ENCODE peak calls at places on chromosomes 12 and 14, in six cellular contexts. M is IMR-90, X is mesenchymal stem cell, S is H9, N is H1, D is trophoblast cell. E is an unnamed sample.

GRCh38 chr12:32365473-32366064 is 33.8 kb upstream of the FGD4 start:
- DNase-seq in M (peak), X (peak), S (peak), N (peak), D (peak), E (peak)

GRCh38 chr12:124964836-124965462 is 24.0 kb downstream of the DHX37 start:
- DNase-seq in M (no peak), X (no peak), S (no peak), N (no peak), D (no peak), E (no peak)

GRCh38 chr12:24425601-24425970 is 476.1 kb upstream of the SOX5 start:
- DNase-seq in M (peak), X (peak), S (no peak), N (no peak), D (no peak), E (no peak)

GRCh38 chr14:95146079-95146771 is 11.1 kb downstream of the DICER1 start:
- DNase-seq in M (no peak), X (no peak), S (no peak), N (no peak), D (no peak), E (no peak)

GRCh38 chr14:77290705-77291104 is 19.7 kb upstream of the NGB start:
- DNase-seq in M (peak), X (peak), S (no peak), N (no peak), D (no peak), E (no peak)

GRCh38 chr12:106655577-106655976 is 72.8 kb downstream of the RFX4 start:
- DNase-seq in M (no peak), X (no peak), S (no peak), N (no peak), D (no peak), E (no peak)

GRCh38 chr12:89238593-89238992 is 113.7 kb downstream of the DUSP6 start:
- DNase-seq in M (no peak), X (no peak), S (no peak), N (no peak), D (no peak), E (no peak)

GRCh38 chr12:7555752-7556151 is 52.2 kb upstream of the CD163 start:
- DNase-seq in M (peak), X (peak), S (no peak), N (no peak), D (no peak), E (no peak)

GRCh38 chr14:101191086-101191881 is 287.8 kb upstream of the RTL1 start:
- DNase-seq in M (no peak), X (no peak), S (no peak), N (no peak), D (no peak), E (no peak)

GRCh38 chr12:132685400-132685799 is 1.7 kb downstream of the POLE start:
- DNase-seq in M (no peak), X (no peak), S (no peak), N (no peak), D (no peak), E (no peak)

GRCh38 chr12:27822076-27822712 is 42.2 kb upstream of the MANSC4 start:
- DNase-seq in M (peak), X (peak), S (no peak), N (no peak), D (peak), E (no peak)

GRCh38 chr14:101830271-101830670 is 68.8 kb downstream of the PPP2R5C start:
- DNase-seq in M (no peak), X (no peak), S (no peak), N (no peak), D (no peak), E (no peak)

GRCh38 chr12:56165369-56165768 is 7.2 kb downstream of the MYL6 start:
- DNase-seq in M (no peak), X (no peak), S (no peak), N (no peak), D (peak), E (no peak)

GRCh38 chr14:75972729-75973480 is 8.9 kb downstream of the TGFB3 start:
- DNase-seq in M (no peak), X (no peak), S (no peak), N (no peak), D (no peak), E (no peak)

GRCh38 chr12:98453492-98453891 is 61.9 kb upstream of the TMPO start:
- DNase-seq in M (no peak), X (no peak), S (no peak), N (no peak), D (no peak), E (no peak)

GRCh38 chr14:67729072-67729561 is 27.4 kb downstream of the RDH12 start:
- DNase-seq in M (no peak), X (no peak), S (peak), N (peak), D (no peak), E (no peak)

GRCh38 chr12:88248606-88249005 is 106.5 kb downstream of the TMTC3 start:
- DNase-seq in M (peak), X (no peak), S (no peak), N (no peak), D (no peak), E (no peak)

GRCh38 chr12:44874981-44875416 is 1.1 kb downstream of the NELL2 start:
- DNase-seq in M (no peak), X (no peak), S (peak), N (no peak), D (no peak), E (peak)

GRCh38 chr12:51751657-51752056 is 96.9 kb downstream of the FIGNL2 start:
- DNase-seq in M (peak), X (no peak), S (no peak), N (no peak), D (no peak), E (no peak)

DNA sequence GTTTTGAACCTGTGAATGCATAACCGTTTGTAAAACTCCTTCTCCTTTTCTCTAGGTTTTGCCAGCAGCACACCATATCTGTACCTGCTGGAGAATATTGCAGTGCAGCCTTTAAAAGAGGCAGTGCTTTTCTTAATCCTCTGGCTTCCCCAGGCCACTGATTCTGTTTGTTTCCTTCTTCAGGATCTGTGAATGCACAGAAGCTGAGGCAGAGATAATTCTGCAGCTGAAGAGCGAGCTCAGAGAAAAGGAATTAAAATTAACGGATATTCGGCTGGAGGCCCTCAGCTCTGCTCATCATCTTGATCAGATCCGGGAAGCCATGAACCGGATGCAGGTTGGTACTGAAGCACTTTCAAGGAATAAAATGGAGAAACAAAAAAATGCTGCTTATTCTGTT is 348.7 kb downstream of the NAV3 start:
- DNase-seq in M (no peak), X (no peak), S (no peak), N (no peak), D (no peak), E (no peak)
- H2AFZ ChIP-seq in M (no peak), X (no peak), S (no peak), N (no peak), D (no peak), E (peak)

GRCh38 chr12:49582840-49583239 is 14.9 kb upstream of the MCRS1 start:
- DNase-seq in M (peak), X (no peak), S (no peak), N (no peak), D (no peak), E (no peak)
- H2BK120ac ChIP-seq in M (no peak), X (no peak), S (no peak), N (no peak), D (no peak), E (no peak)

GRCh38 chr12:45966486-45966885 is 23.9 kb downstream of the SCAF11 start:
- DNase-seq in M (peak), X (peak), S (no peak), N (no peak), D (no peak), E (no peak)

GRCh38 chr12:45959025-45959424 is 31.3 kb downstream of the SCAF11 start:
- DNase-seq in M (no peak), X (no peak), S (no peak), N (no peak), D (no peak), E (no peak)

GRCh38 chr12:45959728-45960127 is 30.6 kb downstream of the SCAF11 start:
- DNase-seq in M (no peak), X (no peak), S (no peak), N (no peak), D (no peak), E (no peak)

DNA sequence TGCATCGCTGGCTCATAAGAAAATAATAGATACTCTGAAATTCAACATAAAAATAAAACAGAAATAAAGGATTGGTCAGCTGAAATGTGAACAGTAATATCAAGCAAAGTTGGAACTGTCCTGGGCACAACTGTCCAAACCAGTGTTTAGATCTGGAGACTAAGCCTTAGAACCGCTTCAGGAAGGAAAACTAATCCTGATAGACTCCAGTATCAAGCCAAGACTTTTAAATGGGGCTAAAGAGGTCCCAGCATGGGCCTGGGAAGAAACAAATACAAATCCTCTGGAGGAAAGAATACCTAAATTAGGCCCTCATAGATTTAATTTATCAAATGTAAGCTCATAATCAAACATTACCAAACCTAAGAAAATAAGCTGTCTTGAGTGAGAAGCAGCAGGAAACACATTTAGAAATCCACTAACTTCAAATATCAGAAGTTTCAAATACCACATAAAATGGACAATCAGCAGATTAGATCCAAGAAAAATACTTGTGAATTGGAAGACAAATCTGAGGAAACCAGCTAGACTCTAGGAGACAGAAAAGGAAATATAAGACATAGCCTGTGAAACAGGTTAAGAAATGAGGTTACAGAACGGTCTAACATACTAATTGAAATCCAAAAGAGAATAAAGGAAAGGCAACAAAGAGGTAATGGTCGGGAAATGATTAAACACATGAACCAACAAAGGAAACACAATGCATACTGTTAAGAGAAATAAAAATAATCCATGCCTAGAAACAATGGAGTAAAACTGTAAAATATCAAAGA is 27.6 kb downstream of the SCAF11 start:
- DNase-seq in M (no peak), X (no peak), S (no peak), N (no peak), D (no peak), E (no peak)
- H3K27ac ChIP-seq in M (no peak), X (no peak), S (no peak), N (no peak), D (no peak), E (no peak)

GRCh38 chr12:34368079-34368478 is 345.8 kb downstream of the ALG10 start:
- DNase-seq in M (no peak), X (no peak), S (no peak), N (no peak), D (no peak), E (no peak)
- H2AFZ ChIP-seq in M (no peak), X (no peak), S (no peak), N (no peak), D (no peak), E (no peak)

GRCh38 chr12:14261861-14262260 is 103.6 kb upstream of the ATF7IP start:
- DNase-seq in M (no peak), X (no peak), S (no peak), N (no peak), D (no peak), E (no peak)
- H2BK120ac ChIP-seq in M (peak), X (no peak), S (no peak), N (peak), D (peak), E (no peak)

GRCh38 chr12:99670635-99671034 is 23.1 kb downstream of the GARIN6 start:
- DNase-seq in M (peak), X (no peak), S (no peak), N (peak), D (peak), E (no peak)
- H3K27ac ChIP-seq in M (no peak), X (no peak), S (no peak), N (no peak), D (no peak), E (no peak)

GRCh38 chr14:103898711-103899110 is 29.5 kb upstream of the TDRD9 start:
- DNase-seq in M (no peak), X (no peak), S (no peak), N (no peak), D (no peak), E (no peak)

GRCh38 chr14:103899316-103899715 is 28.9 kb upstream of the TDRD9 start:
- DNase-seq in M (no peak), X (no peak), S (no peak), N (no peak), D (no peak), E (no peak)

GRCh38 chr14:103897075-103897947 is 30.9 kb upstream of the TDRD9 start:
- DNase-seq in M (no peak), X (no peak), S (no peak), N (no peak), D (no peak), E (no peak)

GRCh38 chr14:103898204-103898603 is 30.1 kb upstream of the TDRD9 start:
- DNase-seq in M (no peak), X (no peak), S (no peak), N (no peak), D (no peak), E (no peak)

DNA sequence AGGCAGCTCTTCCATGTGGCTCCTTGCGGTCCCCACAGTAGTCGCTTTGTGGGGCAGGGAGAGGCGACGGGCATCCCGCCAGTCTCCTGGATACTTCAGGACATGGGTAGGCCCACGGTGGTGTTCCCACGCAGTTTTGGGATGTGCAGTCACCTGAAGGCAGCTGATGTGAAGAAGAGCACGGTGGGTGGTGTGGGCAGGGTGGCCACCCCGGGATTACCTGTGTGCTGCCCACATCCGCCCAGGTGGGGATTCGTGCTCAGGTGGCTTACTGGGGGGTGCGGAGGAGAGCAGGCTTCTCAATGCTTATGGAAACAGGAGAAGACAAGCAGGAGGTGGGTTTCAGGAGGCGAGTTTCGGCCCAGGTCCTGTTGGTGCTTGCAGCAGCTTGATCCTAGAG is 28.4 kb upstream of the TDRD9 start:
- DNase-seq in M (no peak), X (no peak), S (no peak), N (no peak), D (no peak), E (no peak)
- H2AFZ ChIP-seq in M (no peak), X (no peak), S (no peak), N (no peak), D (no peak), E (no peak)

DNA sequence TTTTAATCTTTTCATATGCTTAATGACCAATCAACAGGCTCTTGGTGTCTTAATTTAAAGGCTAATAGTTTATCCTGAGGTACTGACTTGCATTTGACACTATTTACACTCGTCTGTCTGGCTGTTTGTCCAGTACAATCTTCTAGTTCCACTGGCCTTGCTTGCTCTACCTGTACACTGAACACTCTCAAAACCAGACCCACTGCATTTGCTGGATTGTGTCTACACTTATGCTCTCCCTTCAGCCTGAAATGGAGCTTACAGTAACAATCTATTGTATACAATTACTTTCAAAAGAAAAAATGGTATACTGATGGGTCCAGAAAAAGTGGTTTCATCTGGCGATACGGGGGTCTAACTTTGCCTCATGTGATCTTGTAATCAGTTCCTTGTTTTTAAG is 2.3 kb upstream of the ACSS3 start:
- DNase-seq in M (no peak), X (no peak), S (no peak), N (no peak), D (no peak), E (no peak)
- H2BK120ac ChIP-seq in M (no peak), X (no peak), S (no peak), N (peak), D (no peak), E (no peak)

DNA sequence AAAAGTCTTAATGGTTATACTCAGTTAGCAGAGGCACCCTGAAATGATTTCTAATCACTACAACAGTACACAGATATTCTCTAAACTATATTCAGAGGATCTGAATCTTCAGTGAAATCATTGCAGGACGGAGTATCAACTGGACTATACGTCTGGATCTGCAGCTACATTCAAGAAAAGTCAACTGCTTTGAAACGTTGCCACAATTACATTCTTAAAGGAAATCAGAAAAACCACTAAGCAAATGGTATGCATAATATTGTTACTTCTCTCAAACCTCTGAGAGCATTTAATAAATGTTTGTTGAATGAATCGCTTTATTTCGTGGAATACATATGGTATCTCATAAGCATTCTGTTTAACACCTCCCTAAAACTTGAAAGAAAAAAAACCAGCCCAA is 67.4 kb downstream of the MED13L start:
- DNase-seq in M (peak), X (no peak), S (no peak), N (no peak), D (no peak), E (no peak)
- H3K27ac ChIP-seq in M (no peak), X (no peak), S (no peak), N (no peak), D (no peak), E (no peak)

E was measured in neuronal stem cell.